ENCODE peak calls at places on chromosomes 11 and 22, in six cellular contexts. One of them, this sample, is unnamed.

GRCh38 chr11:24635588-24636290 is 138.9 kb downstream of the LUZP2 start:
- DNase-seq in OCI-LY7: no peak
- DNase-seq in ovary: no peak
- DNase-seq in GM12878: no peak
- DNase-seq in activated CD8-positive, alpha-beta T cell treated with anti-CD3 and anti-CD28 coated beads for 36 hours: no peak
- DNase-seq in BE2C: no peak
- DNase-seq in this sample: no peak

GRCh38 chr11:61769169-61769920 is 16.9 kb downstream of the MYRF start:
- DNase-seq in OCI-LY7: no peak
- DNase-seq in ovary: no peak
- DNase-seq in GM12878: no peak
- DNase-seq in activated CD8-positive, alpha-beta T cell treated with anti-CD3 and anti-CD28 coated beads for 36 hours: no peak
- DNase-seq in BE2C: no peak
- DNase-seq in this sample: no peak

GRCh38 chr11:17734986-17735822 is 623 bp downstream of the KCNC1 start:
- DNase-seq in OCI-LY7: no peak
- DNase-seq in ovary: peak
- DNase-seq in GM12878: no peak
- DNase-seq in activated CD8-positive, alpha-beta T cell treated with anti-CD3 and anti-CD28 coated beads for 36 hours: peak
- DNase-seq in BE2C: peak
- DNase-seq in this sample: peak

GRCh38 chr11:110435780-110436717 is 6.3 kb downstream of the FDX1 start:
- DNase-seq in OCI-LY7: peak
- DNase-seq in ovary: no peak
- DNase-seq in GM12878: no peak
- DNase-seq in activated CD8-positive, alpha-beta T cell treated with anti-CD3 and anti-CD28 coated beads for 36 hours: no peak
- DNase-seq in BE2C: no peak
- DNase-seq in this sample: no peak

GRCh38 chr22:30423296-30423958 is 2.1 kb upstream of the MTFP1 start:
- DNase-seq in OCI-LY7: peak
- DNase-seq in ovary: no peak
- DNase-seq in GM12878: no peak
- DNase-seq in activated CD8-positive, alpha-beta T cell treated with anti-CD3 and anti-CD28 coated beads for 36 hours: peak
- DNase-seq in BE2C: peak
- DNase-seq in this sample: no peak

GRCh38 chr11:71176812-71177211 is 75.6 kb downstream of the SHANK2 start:
- DNase-seq in OCI-LY7: no peak
- DNase-seq in ovary: no peak
- DNase-seq in GM12878: no peak
- DNase-seq in activated CD8-positive, alpha-beta T cell treated with anti-CD3 and anti-CD28 coated beads for 36 hours: no peak
- DNase-seq in BE2C: no peak
- DNase-seq in this sample: no peak

GRCh38 chr22:38865201-38866023 is 6.6 kb downstream of the CBX6 start:
- DNase-seq in OCI-LY7: no peak
- DNase-seq in ovary: peak
- DNase-seq in GM12878: no peak
- DNase-seq in activated CD8-positive, alpha-beta T cell treated with anti-CD3 and anti-CD28 coated beads for 36 hours: no peak
- DNase-seq in BE2C: no peak
- DNase-seq in this sample: no peak

GRCh38 chr22:36764060-36764459 is 11.9 kb downstream of the IFT27 start:
- DNase-seq in OCI-LY7: no peak
- DNase-seq in ovary: no peak
- DNase-seq in GM12878: no peak
- DNase-seq in activated CD8-positive, alpha-beta T cell treated with anti-CD3 and anti-CD28 coated beads for 36 hours: no peak
- DNase-seq in BE2C: peak
- DNase-seq in this sample: no peak

GRCh38 chr22:37358917-37359316 is 68.4 kb downstream of the ELFN2 start:
- DNase-seq in OCI-LY7: no peak
- DNase-seq in ovary: no peak
- DNase-seq in GM12878: no peak
- DNase-seq in activated CD8-positive, alpha-beta T cell treated with anti-CD3 and anti-CD28 coated beads for 36 hours: no peak
- DNase-seq in BE2C: no peak
- DNase-seq in this sample: no peak

GRCh38 chr11:66653123-66653522 is 14.6 kb downstream of the RBM4 start:
- DNase-seq in OCI-LY7: no peak
- DNase-seq in ovary: no peak
- DNase-seq in GM12878: no peak
- DNase-seq in activated CD8-positive, alpha-beta T cell treated with anti-CD3 and anti-CD28 coated beads for 36 hours: no peak
- DNase-seq in BE2C: no peak
- DNase-seq in this sample: no peak

GRCh38 chr11:34146866-34147265 is 41.4 kb downstream of the NAT10 start:
- DNase-seq in OCI-LY7: no peak
- DNase-seq in ovary: no peak
- DNase-seq in GM12878: no peak
- DNase-seq in activated CD8-positive, alpha-beta T cell treated with anti-CD3 and anti-CD28 coated beads for 36 hours: no peak
- DNase-seq in BE2C: no peak
- DNase-seq in this sample: no peak
- TF ChIP-seq CTCF in OCI-LY7: no peak
- TF ChIP-seq CTCF in ovary: no peak
- TF ChIP-seq CTCF in GM12878: no peak
- TF ChIP-seq CTCF in activated CD8-positive, alpha-beta T cell treated with anti-CD3 and anti-CD28 coated beads for 36 hours: no peak
- TF ChIP-seq CTCF in BE2C: no peak
- TF ChIP-seq CTCF in this sample: no peak

GRCh38 chr11:114892381-114893197 is 214.3 kb downstream of the NXPE2 start:
- DNase-seq in OCI-LY7: peak
- DNase-seq in ovary: no peak
- DNase-seq in GM12878: no peak
- DNase-seq in activated CD8-positive, alpha-beta T cell treated with anti-CD3 and anti-CD28 coated beads for 36 hours: peak
- DNase-seq in BE2C: peak
- DNase-seq in this sample: peak
- TF ChIP-seq CTCF in OCI-LY7: peak
- TF ChIP-seq CTCF in ovary: no peak
- TF ChIP-seq CTCF in GM12878: peak
- TF ChIP-seq CTCF in activated CD8-positive, alpha-beta T cell treated with anti-CD3 and anti-CD28 coated beads for 36 hours: peak
- TF ChIP-seq CTCF in BE2C: peak
- TF ChIP-seq CTCF in this sample: peak

GRCh38 chr11:27861706-27862430 is 161.6 kb upstream of the BDNF start:
- DNase-seq in OCI-LY7: no peak
- DNase-seq in ovary: no peak
- DNase-seq in GM12878: no peak
- DNase-seq in activated CD8-positive, alpha-beta T cell treated with anti-CD3 and anti-CD28 coated beads for 36 hours: no peak
- DNase-seq in BE2C: no peak
- DNase-seq in this sample: no peak

GRCh38 chr11:27864046-27865025 is 164.1 kb upstream of the BDNF start:
- DNase-seq in OCI-LY7: no peak
- DNase-seq in ovary: no peak
- DNase-seq in GM12878: no peak
- DNase-seq in activated CD8-positive, alpha-beta T cell treated with anti-CD3 and anti-CD28 coated beads for 36 hours: no peak
- DNase-seq in BE2C: no peak
- DNase-seq in this sample: no peak

GRCh38 chr11:27868226-27868625 is 168.0 kb upstream of the BDNF start:
- DNase-seq in OCI-LY7: no peak
- DNase-seq in ovary: no peak
- DNase-seq in GM12878: no peak
- DNase-seq in activated CD8-positive, alpha-beta T cell treated with anti-CD3 and anti-CD28 coated beads for 36 hours: no peak
- DNase-seq in BE2C: no peak
- DNase-seq in this sample: no peak

GRCh38 chr11:27863637-27864036 is 163.4 kb upstream of the BDNF start:
- DNase-seq in OCI-LY7: no peak
- DNase-seq in ovary: no peak
- DNase-seq in GM12878: no peak
- DNase-seq in activated CD8-positive, alpha-beta T cell treated with anti-CD3 and anti-CD28 coated beads for 36 hours: no peak
- DNase-seq in BE2C: no peak
- DNase-seq in this sample: no peak

GRCh38 chr11:27865105-27865504 is 164.8 kb upstream of the BDNF start:
- DNase-seq in OCI-LY7: no peak
- DNase-seq in ovary: no peak
- DNase-seq in GM12878: no peak
- DNase-seq in activated CD8-positive, alpha-beta T cell treated with anti-CD3 and anti-CD28 coated beads for 36 hours: no peak
- DNase-seq in BE2C: no peak
- DNase-seq in this sample: no peak
- TF ChIP-seq CTCF in OCI-LY7: no peak
- TF ChIP-seq CTCF in ovary: no peak
- TF ChIP-seq CTCF in GM12878: no peak
- TF ChIP-seq CTCF in activated CD8-positive, alpha-beta T cell treated with anti-CD3 and anti-CD28 coated beads for 36 hours: no peak
- TF ChIP-seq CTCF in BE2C: no peak
- TF ChIP-seq CTCF in this sample: no peak

GRCh38 chr11:35274909-35275807 is 136.2 kb downstream of the CD44 start:
- DNase-seq in OCI-LY7: no peak
- DNase-seq in ovary: no peak
- DNase-seq in GM12878: no peak
- DNase-seq in activated CD8-positive, alpha-beta T cell treated with anti-CD3 and anti-CD28 coated beads for 36 hours: peak
- DNase-seq in BE2C: no peak
- DNase-seq in this sample: no peak
- TF ChIP-seq CTCF in OCI-LY7: no peak
- TF ChIP-seq CTCF in ovary: no peak
- TF ChIP-seq CTCF in GM12878: no peak
- TF ChIP-seq CTCF in activated CD8-positive, alpha-beta T cell treated with anti-CD3 and anti-CD28 coated beads for 36 hours: no peak
- TF ChIP-seq CTCF in BE2C: no peak
- TF ChIP-seq CTCF in this sample: no peak

DNA sequence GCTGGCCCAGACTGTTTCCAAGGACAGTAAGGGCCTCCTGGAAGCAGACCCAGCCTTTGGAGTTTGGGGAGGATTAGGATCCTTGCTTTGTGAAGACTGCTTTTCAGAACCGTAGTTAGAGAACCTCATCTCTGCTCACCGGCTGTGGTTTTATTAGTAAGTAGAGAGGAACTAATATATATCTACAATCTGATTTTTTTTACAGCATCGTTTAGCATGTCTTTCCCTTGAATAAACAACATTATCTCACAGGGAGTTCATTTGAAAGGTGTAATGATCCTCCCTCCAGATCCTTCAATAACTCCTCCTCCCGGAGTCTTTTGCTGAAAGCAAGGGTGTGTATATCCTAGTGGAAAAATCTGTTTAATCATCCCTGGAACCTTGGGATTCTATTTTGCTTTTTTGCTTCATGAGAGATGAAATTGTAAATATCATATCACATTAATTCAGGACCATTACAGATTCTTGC is 132.7 kb downstream of the DBX1 start:
- DNase-seq in OCI-LY7: no peak
- DNase-seq in ovary: no peak
- DNase-seq in GM12878: no peak
- DNase-seq in activated CD8-positive, alpha-beta T cell treated with anti-CD3 and anti-CD28 coated beads for 36 hours: no peak
- DNase-seq in BE2C: no peak
- DNase-seq in this sample: no peak
- TF ChIP-seq CTCF in OCI-LY7: no peak
- TF ChIP-seq CTCF in ovary: no peak
- TF ChIP-seq CTCF in GM12878: no peak
- TF ChIP-seq CTCF in activated CD8-positive, alpha-beta T cell treated with anti-CD3 and anti-CD28 coated beads for 36 hours: no peak
- TF ChIP-seq CTCF in BE2C: no peak
- TF ChIP-seq CTCF in this sample: no peak

GRCh38 chr11:79102821-79103220 is 338.0 kb downstream of the TENM4 start:
- DNase-seq in OCI-LY7: no peak
- DNase-seq in ovary: no peak
- DNase-seq in GM12878: no peak
- DNase-seq in activated CD8-positive, alpha-beta T cell treated with anti-CD3 and anti-CD28 coated beads for 36 hours: no peak
- DNase-seq in BE2C: no peak
- DNase-seq in this sample: no peak

GRCh38 chr11:79098096-79098495 is 342.7 kb downstream of the TENM4 start:
- DNase-seq in OCI-LY7: no peak
- DNase-seq in ovary: no peak
- DNase-seq in GM12878: no peak
- DNase-seq in activated CD8-positive, alpha-beta T cell treated with anti-CD3 and anti-CD28 coated beads for 36 hours: no peak
- DNase-seq in BE2C: peak
- DNase-seq in this sample: no peak

GRCh38 chr11:79100093-79100704 is 340.6 kb downstream of the TENM4 start:
- DNase-seq in OCI-LY7: peak
- DNase-seq in ovary: peak
- DNase-seq in GM12878: no peak
- DNase-seq in activated CD8-positive, alpha-beta T cell treated with anti-CD3 and anti-CD28 coated beads for 36 hours: peak
- DNase-seq in BE2C: peak
- DNase-seq in this sample: peak

GRCh38 chr11:79097279-79097875 is 343.5 kb downstream of the TENM4 start:
- DNase-seq in OCI-LY7: no peak
- DNase-seq in ovary: peak
- DNase-seq in GM12878: no peak
- DNase-seq in activated CD8-positive, alpha-beta T cell treated with anti-CD3 and anti-CD28 coated beads for 36 hours: no peak
- DNase-seq in BE2C: no peak
- DNase-seq in this sample: no peak

DNA sequence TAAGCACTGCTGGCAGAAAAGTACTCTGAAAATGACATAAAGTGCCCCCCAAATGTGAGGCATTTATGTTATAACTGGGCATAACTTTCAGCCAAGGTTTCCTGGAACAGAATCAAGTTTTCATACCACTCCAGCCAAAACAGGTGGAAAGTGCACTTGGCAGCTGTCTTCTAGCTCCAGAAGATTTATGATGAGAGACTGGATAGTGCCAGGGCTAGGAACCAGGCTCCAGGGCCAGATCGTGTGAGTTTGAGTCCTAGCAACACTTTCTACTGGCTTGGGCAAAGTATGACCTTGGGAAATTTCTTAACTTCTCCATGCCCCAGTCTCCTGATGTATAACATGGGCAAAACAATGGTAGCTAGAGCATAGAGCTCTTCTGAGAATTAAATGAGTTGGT is 339.1 kb downstream of the TENM4 start:
- DNase-seq in OCI-LY7: no peak
- DNase-seq in ovary: no peak
- DNase-seq in GM12878: no peak
- DNase-seq in activated CD8-positive, alpha-beta T cell treated with anti-CD3 and anti-CD28 coated beads for 36 hours: no peak
- DNase-seq in BE2C: no peak
- DNase-seq in this sample: no peak
- TF ChIP-seq CTCF in OCI-LY7: no peak
- TF ChIP-seq CTCF in ovary: no peak
- TF ChIP-seq CTCF in GM12878: no peak
- TF ChIP-seq CTCF in activated CD8-positive, alpha-beta T cell treated with anti-CD3 and anti-CD28 coated beads for 36 hours: no peak
- TF ChIP-seq CTCF in BE2C: no peak
- TF ChIP-seq CTCF in this sample: no peak

GRCh38 chr22:49999063-49999900 is 13.3 kb downstream of the IL17REL start:
- DNase-seq in OCI-LY7: no peak
- DNase-seq in ovary: no peak
- DNase-seq in GM12878: no peak
- DNase-seq in activated CD8-positive, alpha-beta T cell treated with anti-CD3 and anti-CD28 coated beads for 36 hours: no peak
- DNase-seq in BE2C: peak
- DNase-seq in this sample: peak

GRCh38 chr22:50000587-50001387 is 11.8 kb downstream of the IL17REL start:
- DNase-seq in OCI-LY7: no peak
- DNase-seq in ovary: no peak
- DNase-seq in GM12878: no peak
- DNase-seq in activated CD8-positive, alpha-beta T cell treated with anti-CD3 and anti-CD28 coated beads for 36 hours: no peak
- DNase-seq in BE2C: no peak
- DNase-seq in this sample: peak

GRCh38 chr22:49999901-50000586 is 12.5 kb downstream of the IL17REL start:
- DNase-seq in OCI-LY7: no peak
- DNase-seq in ovary: no peak
- DNase-seq in GM12878: no peak
- DNase-seq in activated CD8-positive, alpha-beta T cell treated with anti-CD3 and anti-CD28 coated beads for 36 hours: no peak
- DNase-seq in BE2C: no peak
- DNase-seq in this sample: no peak

GRCh38 chr22:50002791-50003190 is 9.8 kb downstream of the IL17REL start:
- DNase-seq in OCI-LY7: no peak
- DNase-seq in ovary: no peak
- DNase-seq in GM12878: no peak
- DNase-seq in activated CD8-positive, alpha-beta T cell treated with anti-CD3 and anti-CD28 coated beads for 36 hours: no peak
- DNase-seq in BE2C: no peak
- DNase-seq in this sample: no peak

GRCh38 chr22:50001388-50002231 is 11.0 kb downstream of the IL17REL start:
- DNase-seq in OCI-LY7: no peak
- DNase-seq in ovary: no peak
- DNase-seq in GM12878: no peak
- DNase-seq in activated CD8-positive, alpha-beta T cell treated with anti-CD3 and anti-CD28 coated beads for 36 hours: no peak
- DNase-seq in BE2C: no peak
- DNase-seq in this sample: no peak
- TF ChIP-seq CTCF in OCI-LY7: no peak
- TF ChIP-seq CTCF in ovary: no peak
- TF ChIP-seq CTCF in GM12878: no peak
- TF ChIP-seq CTCF in activated CD8-positive, alpha-beta T cell treated with anti-CD3 and anti-CD28 coated beads for 36 hours: no peak
- TF ChIP-seq CTCF in BE2C: no peak
- TF ChIP-seq CTCF in this sample: no peak

GRCh38 chr11:124868322-124869274 is 3.4 kb downstream of the ROBO3 start:
- DNase-seq in OCI-LY7: no peak
- DNase-seq in ovary: peak
- DNase-seq in GM12878: no peak
- DNase-seq in activated CD8-positive, alpha-beta T cell treated with anti-CD3 and anti-CD28 coated beads for 36 hours: no peak
- DNase-seq in BE2C: no peak
- DNase-seq in this sample: no peak
- TF ChIP-seq CTCF in OCI-LY7: no peak
- TF ChIP-seq CTCF in ovary: no peak
- TF ChIP-seq CTCF in GM12878: no peak
- TF ChIP-seq CTCF in activated CD8-positive, alpha-beta T cell treated with anti-CD3 and anti-CD28 coated beads for 36 hours: no peak
- TF ChIP-seq CTCF in BE2C: no peak
- TF ChIP-seq CTCF in this sample: no peak

This sample was measured in GM13976.